ENCODE peak calls at places on chromosomes 2 and 18, in eight cellular contexts. D is mesendoderm, Q is right cardiac atrium, U is lower lobe of right lung, Y is HCT116, O is trophoblast cell, T is neural progenitor cell, I is tibial artery. G is an unnamed sample. For H3K4me1, the result is how much of the 10 kb centered on the place peaks cover.

GRCh38 chr2:199424160-199424559 is 33.6 kb downstream of the SATB2 start:
- DNase-seq in U (no peak), Q (no peak), D (no peak), O (no peak), Y (no peak), I (no peak), T (no peak), G (no peak)

GRCh38 chr2:46448656-46449055 is 30.7 kb upstream of the TMEM247 start:
- DNase-seq in O (peak), Y (no peak), D (no peak), I (no peak), T (no peak), Q (no peak), U (no peak), G (no peak)

GRCh38 chr2:222000326-222000725 is 298.5 kb downstream of the PAX3 start:
- DNase-seq in D (no peak), O (peak), Q (no peak), Y (peak), I (no peak), T (no peak), U (no peak), G (no peak)

GRCh38 chr2:135124924-135125886 is 73.1 kb downstream of the RAB3GAP1 start:
- DNase-seq in T (no peak), U (no peak), Q (no peak), O (peak), Y (peak), D (peak), I (no peak), G (no peak)

GRCh38 chr2:20447437-20448245 is 767 bp downstream of the RHOB start:
- DNase-seq in D (peak), U (peak), I (peak), Y (no peak), Q (peak), T (peak), O (peak), G (peak)

GRCh38 chr18:40006553-40007073 is 1948.4 kb upstream of the PIK3C3 start:
- DNase-seq in U (no peak), Y (no peak), T (peak), D (peak), I (no peak), O (no peak), Q (no peak), G (no peak)

GRCh38 chr2:200385063-200385635 is 78.7 kb downstream of the SPATS2L start:
- DNase-seq in D (no peak), Y (no peak), T (no peak), O (no peak), I (no peak), U (no peak), Q (no peak), G (no peak)

GRCh38 chr18:7447629-7448028 is 119.5 kb upstream of the PTPRM start:
- DNase-seq in Q (no peak), T (no peak), I (no peak), U (no peak), D (no peak), O (no peak), Y (no peak), G (no peak)

GRCh38 chr2:190637331-190637734 is 11.6 kb upstream of the NAB1 start:
- DNase-seq in I (no peak), D (peak), O (no peak), T (no peak), Q (no peak), Y (no peak), U (no peak), G (no peak)

GRCh38 chr2:75186829-75187228 is 12.5 kb downstream of the TACR1 start:
- DNase-seq in T (no peak), D (no peak), O (no peak), Q (peak), U (no peak), Y (no peak), I (no peak), G (no peak)

DNA sequence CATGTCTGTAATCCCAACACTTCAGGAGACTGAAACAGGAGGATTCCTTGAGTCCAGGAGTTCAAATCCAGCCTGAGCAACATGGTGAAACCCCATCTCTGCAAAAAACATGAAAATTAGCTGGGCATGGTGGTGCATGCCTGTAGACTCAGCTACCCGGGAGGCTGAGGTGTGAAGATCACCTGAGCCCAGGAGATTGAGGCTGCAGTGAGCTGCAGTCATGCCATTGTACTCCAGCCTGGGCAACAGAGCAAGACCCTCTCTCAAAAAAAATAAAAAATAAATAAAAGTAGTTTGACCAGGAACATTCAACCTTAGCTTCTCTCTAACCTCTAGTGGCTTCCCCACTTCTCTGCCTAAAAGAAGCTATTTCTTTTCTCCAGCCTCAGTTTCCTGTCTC is 23.8 kb downstream of the SH3BP4 start:
- DNase-seq in U (no peak), Q (no peak), D (no peak), Y (no peak), O (no peak), I (no peak), T (no peak), G (no peak)
- H3K4me1 ChIP-seq in U (under half), Q (under half), D (under half), Y (half or more), O (under half), I (half or more), T (under half), G (under half)

GRCh38 chr18:48923746-48924580 is 26.8 kb downstream of the SMAD7 start:
- DNase-seq in O (no peak), Y (no peak), Q (peak), I (peak), U (no peak), D (peak), T (no peak), G (no peak)

GRCh38 chr18:48926420-48926857 is 24.3 kb downstream of the SMAD7 start:
- DNase-seq in U (no peak), D (no peak), Y (no peak), Q (peak), I (no peak), O (no peak), T (no peak), G (no peak)

GRCh38 chr18:48927286-48928080 is 23.3 kb downstream of the SMAD7 start:
- DNase-seq in D (peak), I (no peak), Y (no peak), Q (peak), T (no peak), O (no peak), U (no peak), G (no peak)

GRCh38 chr18:48922801-48923730 is 27.7 kb downstream of the SMAD7 start:
- DNase-seq in Y (no peak), I (peak), T (peak), Q (peak), U (peak), D (peak), O (no peak), G (peak)

DNA sequence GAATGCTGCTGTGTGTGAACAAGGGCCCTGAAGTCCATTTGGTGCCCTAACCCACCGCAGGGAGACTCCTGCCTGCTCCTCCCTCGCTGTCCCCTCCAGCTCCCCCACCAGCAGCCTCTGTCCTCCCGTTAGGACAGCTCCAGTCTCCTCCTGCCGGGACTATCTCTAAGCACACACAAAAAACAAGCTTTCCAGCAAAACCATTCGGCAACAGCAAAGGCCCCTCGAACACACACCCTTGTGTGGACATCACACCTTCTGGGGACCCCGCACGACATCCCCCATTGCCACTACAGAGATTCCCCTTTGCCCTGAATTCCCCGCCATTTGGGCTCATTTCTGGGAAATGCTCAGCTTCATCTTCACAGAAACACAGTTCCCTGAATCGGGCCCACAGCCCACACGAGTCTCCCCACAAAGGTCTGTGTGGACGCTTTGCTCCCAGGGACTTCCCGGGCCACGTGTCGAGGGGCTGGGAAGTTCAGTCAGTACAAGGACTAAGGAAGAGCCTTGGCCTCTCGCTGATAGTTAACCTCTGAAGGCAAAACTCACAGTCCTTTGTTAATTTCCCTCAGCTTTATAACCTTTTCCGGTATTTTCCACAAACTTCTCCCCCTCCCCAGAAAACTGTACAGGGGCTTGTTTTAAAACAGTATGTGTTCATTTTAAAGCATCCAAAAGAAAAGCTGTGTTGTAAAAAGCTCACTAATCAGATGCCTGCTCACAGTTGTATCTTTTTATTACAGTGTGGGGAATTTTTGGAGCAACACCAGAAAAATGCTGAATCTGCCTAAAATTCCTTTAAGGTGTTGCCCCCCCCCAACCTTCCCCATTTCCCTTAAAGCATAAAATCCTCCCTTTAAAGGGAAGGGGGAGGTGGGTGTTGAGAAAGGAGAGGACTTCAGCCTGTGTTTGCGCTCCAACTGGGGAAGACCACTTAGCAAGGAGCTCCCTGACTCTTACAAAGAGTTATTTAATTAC is 25.9 kb downstream of the SMAD7 start:
- DNase-seq in T (peak), Q (peak), Y (no peak), O (no peak), U (no peak), D (peak), I (peak), G (no peak)
- H3K4me3 ChIP-seq in T (no peak), Q (no peak), Y (no peak), O (no peak), U (peak), D (no peak), I (peak), G (peak)

DNA sequence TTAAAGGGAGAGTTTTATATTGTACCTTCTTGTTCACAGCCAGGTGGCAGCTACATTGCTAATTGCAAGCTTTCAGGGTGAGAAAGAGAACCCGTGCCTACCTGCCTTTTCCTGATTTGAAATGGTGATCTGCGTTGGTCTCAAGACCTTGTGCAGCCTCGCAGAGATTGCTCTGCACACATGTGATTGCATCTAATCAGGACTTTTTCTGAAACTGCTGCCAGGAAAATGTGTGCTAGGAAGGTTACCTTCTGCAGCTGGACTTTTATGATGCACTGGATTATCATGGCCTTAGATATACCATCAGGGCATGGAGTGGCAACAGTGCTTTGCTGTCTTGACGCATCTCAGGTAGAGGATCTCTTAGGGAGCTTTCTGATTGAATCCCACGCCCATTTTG is 45.1 kb downstream of the AGAP1 start:
- DNase-seq in I (no peak), Y (no peak), T (no peak), O (no peak), U (no peak), Q (no peak), D (no peak), G (no peak)
- H3K4me1 ChIP-seq in I (under half), Y (under half), T (under half), O (under half), U (under half), Q (under half), D (under half), G (under half)

DNA sequence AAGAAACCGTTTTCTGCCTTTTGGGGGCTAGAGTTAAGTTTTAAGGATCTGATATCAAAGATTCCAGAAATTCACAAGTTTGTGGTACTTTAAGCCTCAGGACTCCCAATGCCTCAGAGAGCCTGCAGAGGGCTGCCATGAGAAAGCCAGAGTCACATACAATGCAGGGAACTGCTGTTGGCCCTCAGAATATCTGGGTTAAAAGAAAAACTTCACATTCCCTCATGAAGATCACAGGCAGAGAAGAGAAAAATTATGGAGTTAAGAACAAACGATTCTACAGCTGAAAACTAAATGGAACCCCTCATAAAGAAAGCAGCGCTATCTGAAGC is 39.5 kb downstream of the HDAC4 start:
- DNase-seq in O (no peak), I (no peak), U (no peak), Q (no peak), Y (no peak), T (peak), D (peak), G (no peak)
- H3K4me3 ChIP-seq in O (no peak), I (no peak), U (no peak), Q (no peak), Y (no peak), T (no peak), D (no peak), G (no peak)

DNA sequence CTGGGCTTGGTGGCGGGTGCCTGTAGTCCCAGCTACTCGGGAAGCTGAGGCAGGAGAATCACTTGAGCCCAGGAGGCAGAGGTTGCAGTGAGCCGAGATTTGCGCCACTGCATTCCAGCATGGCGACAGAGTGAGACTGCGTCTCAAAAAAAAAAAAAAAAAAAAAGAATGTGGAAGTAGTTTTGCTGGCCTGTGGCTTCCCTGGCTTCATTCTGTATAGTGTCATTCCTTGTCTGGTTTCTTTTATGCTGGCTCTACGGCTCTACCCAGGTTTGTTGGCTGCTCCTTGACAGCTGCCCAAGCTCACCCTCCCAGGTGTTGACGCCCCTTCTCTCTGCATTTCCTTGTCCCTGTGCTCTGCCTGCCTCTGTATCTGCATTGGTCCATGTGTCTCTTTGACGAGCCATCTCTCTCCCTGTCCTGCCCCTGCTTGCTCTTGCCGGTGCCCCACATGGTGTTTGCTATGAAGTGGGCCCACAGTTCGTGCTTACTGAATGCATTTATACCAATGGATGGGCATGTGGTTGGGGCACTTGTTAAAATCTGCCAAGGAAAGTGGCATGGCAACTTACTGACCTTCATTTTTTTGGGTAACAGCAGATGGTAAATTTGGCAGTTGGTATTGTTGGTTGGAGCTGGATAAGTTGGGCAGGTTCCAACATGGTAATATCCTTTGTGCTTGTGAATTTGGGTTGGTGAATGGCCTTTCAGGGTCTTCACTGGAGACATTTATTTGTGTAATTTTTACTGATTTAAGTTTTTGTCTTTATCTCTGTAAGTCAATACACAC is 113.9 kb downstream of the MAP4K4 start:
- DNase-seq in I (no peak), D (no peak), Q (no peak), O (peak), Y (no peak), U (no peak), T (no peak), G (no peak)
- H3K4me1 ChIP-seq in I (half or more), D (under half), Q (under half), O (under half), Y (under half), U (under half), T (under half), G (under half)

DNA sequence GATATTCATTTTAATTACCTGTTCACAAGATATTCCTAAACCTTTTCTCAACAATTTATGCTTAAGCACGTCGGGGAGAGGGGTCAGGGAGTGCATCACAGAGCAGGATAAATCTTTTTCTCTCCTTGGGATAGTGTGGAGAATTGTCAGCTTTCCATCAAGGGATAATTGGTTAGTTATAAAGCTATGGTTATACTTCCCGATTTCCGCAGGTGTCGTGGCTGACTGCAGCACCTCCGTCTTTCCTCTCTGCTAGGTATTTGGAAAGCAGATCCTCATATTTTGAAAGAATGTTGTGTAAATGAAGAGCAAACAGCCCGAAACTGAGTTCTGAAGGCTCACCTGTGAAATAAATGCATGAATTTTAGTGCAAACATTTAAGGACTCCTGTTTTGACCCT is 778 bp downstream of the DYNC2LI1 start:
- DNase-seq in U (no peak), T (no peak), Q (no peak), D (no peak), Y (no peak), O (peak), I (no peak), G (no peak)
- H3K4me3 ChIP-seq in U (peak), T (peak), Q (peak), D (no peak), Y (peak), O (no peak), I (peak), G (peak)

G was measured in left lung.